ENCODE peak calls at places on chromosomes 2 and 18, in seven cellular contexts. S is psoas muscle, I is GM12878, A is transverse colon, L is testis, N is HCT116, H is dorsolateral prefrontal cortex. Y is an unnamed sample.

GRCh38 chr2:145984541-145984940 is 1464.6 kb upstream of the ZEB2 start:
- DNase-seq in S (no peak), I (no peak), A (no peak), L (no peak), N (peak; percentile 31), H (no peak), Y (no peak)

GRCh38 chr2:239864247-239865058 is 160.7 kb downstream of the NDUFA10 start:
- DNase-seq in S (no peak), I (no peak), A (no peak), L (peak; percentile 8), N (no peak), H (no peak), Y (no peak)

GRCh38 chr2:15169326-15170038 is 391.7 kb downstream of the NBAS start:
- DNase-seq in S (no peak), I (no peak), A (no peak), L (peak; percentile 65), N (peak; percentile 23), H (no peak), Y (no peak)

GRCh38 chr2:203743441-203743932 is 37.0 kb downstream of the CD28 start:
- DNase-seq in S (peak; percentile 74), I (no peak), A (no peak), L (no peak), N (no peak), H (no peak), Y (peak; percentile 48)

GRCh38 chr18:36412778-36413177 is 115.3 kb downstream of the FHOD3 start:
- DNase-seq in S (no peak), I (no peak), A (no peak), L (peak; percentile 35), N (no peak), H (no peak), Y (no peak)

GRCh38 chr2:86297382-86298147 is 39.9 kb downstream of the REEP1 start:
- DNase-seq in S (no peak), I (no peak), A (no peak), L (no peak), N (no peak), H (no peak), Y (no peak)

GRCh38 chr2:222280795-222281194 is 18.0 kb downstream of the PAX3 start:
- DNase-seq in S (no peak), I (no peak), A (no peak), L (no peak), N (no peak), H (no peak), Y (no peak)

GRCh38 chr2:112150447-112150846 is 12.3 kb downstream of the FBLN7 start:
- DNase-seq in S (no peak), I (no peak), A (no peak), L (peak; percentile 10), N (no peak), H (no peak), Y (peak; percentile 68)

GRCh38 chr2:3470856-3471737 is 48.2 kb downstream of the ADI1 start:
- DNase-seq in S (peak; percentile 82), I (no peak), A (no peak), L (no peak), N (no peak), H (no peak), Y (no peak)

GRCh38 chr2:67918471-67918870 is 144.3 kb downstream of the C1D start:
- DNase-seq in S (no peak), I (no peak), A (no peak), L (no peak), N (no peak), H (no peak), Y (peak; percentile 38)

GRCh38 chr18:70469916-70470315 is 181.1 kb downstream of the SOCS6 start:
- DNase-seq in S (no peak), I (no peak), A (no peak), L (peak; percentile 83), N (no peak), H (no peak), Y (no peak)

GRCh38 chr2:9397201-9397600 is 26.1 kb downstream of the ITGB1BP1 start:
- DNase-seq in S (no peak), I (no peak), A (no peak), L (no peak), N (no peak), H (no peak), Y (no peak)

DNA sequence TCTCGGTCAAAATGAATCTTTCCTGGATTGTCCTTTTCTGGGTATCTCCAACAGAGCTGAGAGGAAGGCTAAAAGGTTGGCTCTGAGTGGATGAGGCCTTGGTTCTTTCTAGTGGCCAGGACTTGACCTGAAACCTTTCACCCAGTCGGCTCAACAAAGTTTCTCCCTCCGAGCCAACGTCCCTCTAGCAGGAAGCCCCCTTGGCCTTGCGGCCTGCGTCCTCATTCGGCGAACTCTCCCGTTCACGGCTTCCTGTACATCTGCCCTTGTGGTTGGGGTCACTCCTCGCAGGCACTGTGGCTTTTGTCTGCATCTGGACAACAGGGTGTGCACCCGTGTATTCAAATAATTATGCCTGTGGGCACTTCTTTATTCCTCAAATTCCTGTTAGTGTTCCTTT is 9.4 kb upstream of the SIX3 start:
- DNase-seq in S (no peak), I (no peak), A (no peak), L (no peak), N (no peak), H (no peak), Y (no peak)
- H3K27me3 ChIP-seq in S (peaks cover 53% of the 10 kb centered on the region), I (peaks cover 28% of the 10 kb centered on the region), A (peaks cover 100% of the 10 kb centered on the region), L (no peaks in the 10 kb centered on the region), N (no peaks in the 10 kb centered on the region), H (peaks cover 100% of the 10 kb centered on the region), Y (peaks cover 94% of the 10 kb centered on the region)

GRCh38 chr2:55581435-55581834 is 36.0 kb downstream of the PPP4R3B start:
- DNase-seq in S (no peak), I (no peak), A (no peak), L (no peak), N (peak; percentile 21), H (no peak), Y (no peak)
- TF ChIP-seq CTCF in S (no peak), I (no peak), A (no peak), L (no peak), N (peak; percentile 55), H (no peak), Y (no peak)

GRCh38 chr18:37577051-37577611 is 11.5 kb upstream of the CELF4 start:
- DNase-seq in S (no peak), I (no peak), A (no peak), L (peak; percentile 61), N (no peak), H (no peak), Y (no peak)
- H3K27ac ChIP-seq in S (no peak overlapping the region), I (no peak overlapping the region), A (no peak overlapping the region), L (no peak overlapping the region), N (no peak overlapping the region), H (no peak overlapping the region), Y (no peak overlapping the region)

DNA sequence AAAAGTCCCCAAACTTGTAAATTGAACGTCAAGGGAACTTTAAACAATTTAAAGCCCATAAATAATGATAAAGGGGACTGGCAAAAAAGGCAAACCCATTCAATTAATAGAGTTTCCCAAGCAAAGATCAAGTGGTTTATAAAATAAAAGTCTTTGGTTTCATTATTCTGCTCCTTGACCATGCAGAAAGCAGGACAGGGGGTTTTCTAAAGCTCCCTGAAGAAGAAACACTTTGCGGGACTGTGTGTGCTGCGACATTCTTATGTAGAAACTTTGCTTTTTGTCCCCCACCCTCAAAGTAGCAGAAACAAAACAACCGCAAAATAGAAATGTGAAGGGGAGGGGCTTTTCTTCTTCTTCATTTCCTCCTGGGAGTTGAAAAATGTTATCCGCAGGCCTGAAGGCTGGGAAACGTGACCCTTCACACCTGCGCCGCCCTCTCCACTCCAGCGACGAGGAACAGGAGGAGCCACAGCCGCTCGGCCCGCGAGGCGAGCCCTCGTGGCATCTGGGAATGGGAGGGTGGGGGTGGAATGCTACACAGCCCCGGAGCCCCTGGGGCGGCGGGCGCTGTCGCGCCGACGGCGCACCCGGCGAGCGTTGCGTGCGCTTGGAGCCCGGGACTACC is 4.2 kb upstream of the GBX2 start:
- DNase-seq in S (no peak), I (no peak), A (no peak), L (no peak), N (no peak), H (no peak), Y (no peak)
- H3K27me3 ChIP-seq in S (peaks cover 41% of the 10 kb centered on the region), I (peaks cover 8% of the 10 kb centered on the region), A (peaks cover 100% of the 10 kb centered on the region), L (no peaks in the 10 kb centered on the region), N (no peaks in the 10 kb centered on the region), H (peaks cover 98% of the 10 kb centered on the region), Y (peaks cover 12% of the 10 kb centered on the region)

GRCh38 chr2:102159295-102159694 is 16.7 kb downstream of the IL1R1 start:
- DNase-seq in S (no peak), I (no peak), A (no peak), L (no peak), N (no peak), H (no peak), Y (no peak)
- TF ChIP-seq CTCF in S (no peak), I (no peak), A (no peak), L (no peak), N (no peak), H (no peak), Y (no peak)